ENCODE peak calls at places on chromosomes 3 and 15, in eight cellular contexts. Q, R, C, H, F, G, O and P are unnamed samples.

GRCh38 chr15:33066584-33066983 is 127.9 kb downstream of the FMN1 start:
- DNase-seq in Q (no peak), R (no peak), C (no peak), H (no peak), F (no peak), G (no peak), O (peak), P (no peak)

GRCh38 chr3:63937661-63938651 is 25.8 kb upstream of the SCAANT1 start:
- DNase-seq in Q (no peak), R (no peak), C (no peak), H (no peak), F (peak), G (no peak), O (no peak), P (peak)

GRCh38 chr15:74129411-74130088 is 836 bp upstream of the ISLR2 start:
- DNase-seq in Q (no peak), R (no peak), C (peak), H (no peak), F (no peak), G (peak), O (no peak), P (no peak)

GRCh38 chr3:148794357-148794756 is 33.3 kb upstream of the CPB1 start:
- DNase-seq in Q (no peak), R (no peak), C (no peak), H (no peak), F (no peak), G (no peak), O (no peak), P (peak)

GRCh38 chr3:101849714-101850326 is 506 bp downstream of the NFKBIZ start:
- DNase-seq in Q (no peak), R (peak), C (peak), H (peak), F (peak), G (peak), O (peak), P (no peak)

GRCh38 chr3:143627336-143627735 is 220.9 kb downstream of the SLC9A9 start:
- DNase-seq in Q (no peak), R (no peak), C (peak), H (no peak), F (no peak), G (peak), O (no peak), P (no peak)

GRCh38 chr3:101676219-101676764 is 640 bp downstream of the ZBTB11 start:
- DNase-seq in Q (peak), R (peak), C (peak), H (peak), F (peak), G (peak), O (peak), P (peak)

GRCh38 chr3:76965122-76965725 is 74.7 kb upstream of the ROBO2 start:
- DNase-seq in Q (no peak), R (no peak), C (no peak), H (no peak), F (no peak), G (no peak), O (no peak), P (peak)

GRCh38 chr3:106013971-106014370 is 145.2 kb upstream of the CBLB start:
- DNase-seq in Q (no peak), R (no peak), C (no peak), H (no peak), F (no peak), G (peak), O (no peak), P (peak)

GRCh38 chr3:182460303-182460702 is 333.0 kb upstream of the ATP11B start:
- DNase-seq in Q (no peak), R (no peak), C (no peak), H (no peak), F (no peak), G (no peak), O (no peak), P (no peak)

GRCh38 chr15:63003836-63004610 is 38.5 kb upstream of the TPM1 start:
- DNase-seq in Q (no peak), R (no peak), C (no peak), H (no peak), F (no peak), G (peak), O (no peak), P (no peak)

GRCh38 chr15:28006116-28006911 is 92.8 kb downstream of the OCA2 start:
- DNase-seq in Q (no peak), R (no peak), C (no peak), H (no peak), F (no peak), G (no peak), O (no peak), P (no peak)

GRCh38 chr3:4688411-4688810 is 195.3 kb downstream of the ITPR1 start:
- DNase-seq in Q (no peak), R (no peak), C (no peak), H (no peak), F (no peak), G (no peak), O (no peak), P (peak)

GRCh38 chr3:170705136-170705535 is 119.3 kb upstream of the SLC7A14 start:
- DNase-seq in Q (no peak), R (no peak), C (no peak), H (no peak), F (no peak), G (no peak), O (no peak), P (no peak)

GRCh38 chr3:77319711-77320110 is 279.8 kb downstream of the ROBO2 start:
- DNase-seq in Q (no peak), R (peak), C (no peak), H (no peak), F (peak), G (peak), O (no peak), P (no peak)

GRCh38 chr3:17298038-17298437 is 413.3 kb downstream of the PLCL2 start:
- DNase-seq in Q (no peak), R (no peak), C (no peak), H (no peak), F (no peak), G (no peak), O (no peak), P (no peak)

GRCh38 chr15:40762919-40763800 is 708 bp upstream of the GCHFR start:
- DNase-seq in Q (no peak), R (peak), C (peak), H (no peak), F (no peak), G (peak), O (peak), P (peak)

GRCh38 chr3:136728918-136729317 is 23.3 kb downstream of the STAG1 start:
- DNase-seq in Q (no peak), R (no peak), C (no peak), H (no peak), F (no peak), G (peak), O (no peak), P (peak)